ENCODE peak calls at places on chromosomes 13 and 19, in five cellular contexts. C, T, O, S and Y are unnamed samples.

GRCh38 chr13:105107781-105108180 is 1427.7 kb downstream of the EFNB2 start:
- DNase-seq in C (no peak), T (no peak), O (no peak), S (no peak), Y (peak)

GRCh38 chr19:5943623-5944022 is 29.6 kb downstream of the CAPS start:
- DNase-seq in C (no peak), T (no peak), O (no peak), S (no peak), Y (no peak)

GRCh38 chr13:25249001-25249543 is 38.2 kb downstream of the MTMR6 start:
- DNase-seq in C (no peak), T (peak), O (peak), S (no peak), Y (peak)

GRCh38 chr19:42461700-42462324 is 19.1 kb upstream of the CXCL17 start:
- DNase-seq in C (no peak), T (no peak), O (peak), S (no peak), Y (no peak)

GRCh38 chr13:112193463-112194166 is 126.7 kb downstream of the SOX1 start:
- DNase-seq in C (no peak), T (no peak), O (no peak), S (no peak), Y (no peak)

GRCh38 chr13:34900288-34900739 is 41.8 kb upstream of the NBEA start:
- DNase-seq in C (no peak), T (no peak), O (no peak), S (no peak), Y (peak)

GRCh38 chr19:36876993-36877938 is 26.6 kb downstream of the ZNF345 start:
- DNase-seq in C (no peak), T (no peak), O (no peak), S (no peak), Y (peak)

GRCh38 chr13:79485014-79485441 is 4.1 kb downstream of the NDFIP2 start:
- DNase-seq in C (peak), T (no peak), O (peak), S (no peak), Y (no peak)

GRCh38 chr13:30276178-30276577 is 31.2 kb downstream of the KATNAL1 start:
- DNase-seq in C (no peak), T (peak), O (no peak), S (no peak), Y (no peak)

GRCh38 chr19:16117594-16118033 is 5.9 kb downstream of the RAB8A start:
- DNase-seq in C (no peak), T (no peak), O (no peak), S (no peak), Y (peak)

GRCh38 chr13:100828226-100828625 is 153.6 kb upstream of the TMTC4 start:
- DNase-seq in C (no peak), T (no peak), O (peak), S (no peak), Y (peak)

GRCh38 chr19:15292847-15293582 is 39.3 kb downstream of the BRD4 start:
- DNase-seq in C (no peak), T (no peak), O (no peak), S (no peak), Y (no peak)

GRCh38 chr13:37068962-37069361 is 9.5 kb upstream of the SUPT20H start:
- DNase-seq in C (no peak), T (no peak), O (no peak), S (no peak), Y (no peak)

GRCh38 chr13:93289842-93290241 is 63.2 kb downstream of the GPC6 start:
- DNase-seq in C (no peak), T (no peak), O (no peak), S (no peak), Y (no peak)
- H3K27ac ChIP-seq in C (no peak), T (no peak), O (no peak), S (no peak), Y (no peak)

GRCh38 chr13:52862358-52863206 is 14.1 kb upstream of the PCDH8 start:
- DNase-seq in C (peak), T (no peak), O (peak), S (peak), Y (peak)
- TF ChIP-seq JUNB in C (no peak), T (no peak), O (no peak), S (no peak), Y (no peak)

GRCh38 chr19:46451352-46451751 is 20.0 kb downstream of the PNMA8A start:
- DNase-seq in C (no peak), T (no peak), O (no peak), S (no peak), Y (no peak)
- H3K27ac ChIP-seq in C (no peak), T (no peak), O (no peak), S (no peak), Y (no peak)

GRCh38 chr19:55492362-55492944 is 4.2 kb downstream of the SSC5D start:
- DNase-seq in C (no peak), T (no peak), O (no peak), S (no peak), Y (no peak)

GRCh38 chr19:55493650-55494171 is 5.5 kb downstream of the SSC5D start:
- DNase-seq in C (no peak), T (no peak), O (no peak), S (no peak), Y (no peak)

GRCh38 chr19:55495646-55496349 is 7.6 kb downstream of the SSC5D start:
- DNase-seq in C (no peak), T (no peak), O (no peak), S (no peak), Y (no peak)

GRCh38 chr19:55493052-55493649 is 4.9 kb downstream of the SSC5D start:
- DNase-seq in C (no peak), T (no peak), O (no peak), S (no peak), Y (no peak)

GRCh38 chr19:55494172-55494761 is 6.0 kb downstream of the SSC5D start:
- DNase-seq in C (no peak), T (no peak), O (no peak), S (peak), Y (no peak)
- TF ChIP-seq JUNB in C (no peak), T (no peak), O (no peak), S (no peak), Y (no peak)

GRCh38 chr19:40751065-40751923 is at the start of gene SNRPA:
- DNase-seq in C (peak), T (peak), O (peak), S (peak), Y (peak)

GRCh38 chr19:40756502-40757110 is 5.6 kb downstream of the SNRPA start:
- DNase-seq in C (no peak), T (no peak), O (no peak), S (no peak), Y (no peak)

GRCh38 chr19:40755248-40755624 is 4.2 kb downstream of the SNRPA start:
- DNase-seq in C (no peak), T (no peak), O (no peak), S (no peak), Y (no peak)

GRCh38 chr19:40758491-40758890 is 7.5 kb downstream of the SNRPA start:
- DNase-seq in C (no peak), T (no peak), O (no peak), S (no peak), Y (no peak)

DNA sequence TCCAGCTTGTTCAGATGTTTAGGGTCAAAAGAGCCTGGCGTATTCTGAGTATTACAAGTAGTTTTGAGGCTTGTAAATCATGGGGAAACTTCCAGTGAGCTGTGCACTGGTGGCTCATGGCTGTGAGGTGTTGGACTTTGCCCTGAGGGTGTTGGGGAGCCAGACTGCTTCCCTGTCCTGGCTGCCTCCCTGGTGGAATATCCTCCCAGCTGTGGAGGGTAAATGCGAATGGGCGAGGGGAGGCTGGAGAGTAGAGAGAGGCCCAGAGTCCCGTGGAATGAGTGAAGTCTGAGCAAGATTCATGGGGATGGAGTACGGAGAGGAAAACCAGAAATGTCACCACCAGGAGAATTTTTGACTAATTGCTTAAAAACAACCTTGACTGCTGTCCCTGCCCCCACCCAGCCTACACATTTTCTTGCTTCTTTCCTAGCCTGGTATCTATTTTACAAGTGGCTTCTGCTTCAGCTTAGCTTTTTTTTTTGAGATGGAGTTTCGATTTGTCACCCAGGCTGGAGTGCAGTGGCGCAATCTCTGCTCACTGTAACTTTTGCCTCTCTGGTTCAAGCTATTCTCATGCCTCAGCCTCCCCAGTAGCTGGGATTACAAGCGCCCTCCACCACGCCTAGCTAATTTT is 3.7 kb downstream of the SNRPA start:
- DNase-seq in C (no peak), T (no peak), O (peak), S (no peak), Y (no peak)
- H3K27ac ChIP-seq in C (peak), T (peak), O (peak), S (peak), Y (peak)

GRCh38 chr13:27005556-27005955 is 166.1 kb downstream of the USP12 start:
- DNase-seq in C (no peak), T (no peak), O (no peak), S (no peak), Y (peak)

GRCh38 chr13:27005976-27006518 is 165.6 kb downstream of the USP12 start:
- DNase-seq in C (no peak), T (no peak), O (no peak), S (no peak), Y (no peak)

GRCh38 chr13:27006519-27007161 is 165.0 kb downstream of the USP12 start:
- DNase-seq in C (no peak), T (no peak), O (no peak), S (no peak), Y (peak)

GRCh38 chr13:27008733-27009132 is 162.9 kb downstream of the USP12 start:
- DNase-seq in C (no peak), T (no peak), O (no peak), S (no peak), Y (no peak)

GRCh38 chr13:27007166-27007565 is 164.4 kb downstream of the USP12 start:
- DNase-seq in C (no peak), T (no peak), O (no peak), S (no peak), Y (peak)
- TF ChIP-seq JUNB in C (no peak), T (no peak), O (no peak), S (no peak), Y (no peak)

GRCh38 chr13:98410591-98410990 is 166.3 kb downstream of the STK24 start:
- DNase-seq in C (no peak), T (no peak), O (no peak), S (no peak), Y (no peak)

GRCh38 chr13:98409281-98409680 is 167.6 kb downstream of the STK24 start:
- DNase-seq in C (no peak), T (no peak), O (no peak), S (no peak), Y (no peak)

GRCh38 chr13:98413796-98414195 is 163.1 kb downstream of the STK24 start:
- DNase-seq in C (no peak), T (no peak), O (no peak), S (no peak), Y (peak)

GRCh38 chr13:98411617-98412310 is 165.1 kb downstream of the STK24 start:
- DNase-seq in C (no peak), T (no peak), O (no peak), S (no peak), Y (no peak)

GRCh38 chr13:98411013-98411412 is 165.9 kb downstream of the STK24 start:
- DNase-seq in C (no peak), T (no peak), O (no peak), S (no peak), Y (no peak)
- H3K27ac ChIP-seq in C (no peak), T (no peak), O (no peak), S (no peak), Y (peak)

GRCh38 chr19:53865918-53866696 is 1.6 kb upstream of the MYADM start:
- DNase-seq in C (peak), T (no peak), O (peak), S (peak), Y (peak)
- TF ChIP-seq JUNB in C (no peak), T (no peak), O (no peak), S (no peak), Y (no peak)

GRCh38 chr19:3536429-3537100 is 2.4 kb upstream of the TEKTIP1 start:
- DNase-seq in C (no peak), T (no peak), O (no peak), S (no peak), Y (no peak)
- H3K27ac ChIP-seq in C (no peak), T (no peak), O (no peak), S (no peak), Y (no peak)